ENCODE peak calls at places on chromosomes 5 and 9, in nine cellular contexts. D is NCI-H510A, E is NCI-H1417, B is Peyer's patch, W is fibroblast of mammary gland, P is activated gamma-delta T cell treated with Interleukin-2 at 50 U/mL for 16 hours, R is nucleus accumbens, Q is breast epithelium, O is NCI-H1092 treated with DMSO at 0.1 percent for 48 hours. J is an unnamed sample.
A peak's percentile ranks its signal among the peaks of the same experiment; 100 is the strongest.

GRCh38 chr5:113047234-113047633 is 70.6 kb downstream of the DCP2 start:
- DNase-seq in R (no peak), O (no peak), Q (no peak), D (no peak), B (no peak), P (no peak), E (no peak), W (no peak), J (no peak)

GRCh38 chr5:39533749-39534148 is 109.0 kb upstream of the DAB2 start:
- DNase-seq in Q (no peak), R (no peak), E (no peak), O (no peak), W (no peak), D (no peak), P (no peak), B (no peak), J (no peak)

GRCh38 chr9:122205176-122205575 is 23.6 kb downstream of the LHX6 start:
- DNase-seq in R (no peak), W (no peak), P (no peak), O (no peak), Q (no peak), E (no peak), B (no peak), D (no peak), J (no peak)

GRCh38 chr9:76904661-76905457 is 1.1 kb downstream of the PRUNE2 start:
- DNase-seq in R (no peak), D (no peak), W (peak; percentile 17), E (no peak), P (no peak), Q (no peak), O (peak; percentile 33), B (no peak), J (no peak)

GRCh38 chr9:87282477-87282991 is 215.1 kb upstream of the DAPK1 start:
- DNase-seq in E (no peak), W (no peak), Q (no peak), B (no peak), P (no peak), D (no peak), R (no peak), O (no peak), J (no peak)

GRCh38 chr5:141747152-141747640 is 65.2 kb upstream of the ARAP3 start:
- DNase-seq in O (peak; percentile 91), W (peak; percentile 49), D (peak; percentile 78), Q (peak; percentile 47), B (peak; percentile 67), P (no peak), R (peak; percentile 71), E (peak; percentile 85), J (peak; percentile 50)

GRCh38 chr9:87180846-87181245 is 233.5 kb upstream of the GAS1 start:
- DNase-seq in R (no peak), D (no peak), P (no peak), E (no peak), B (no peak), W (no peak), O (no peak), Q (no peak), J (no peak)

GRCh38 chr5:160233215-160233614 is 3.9 kb downstream of the FABP6 start:
- DNase-seq in Q (no peak), D (no peak), W (peak; percentile 2), P (no peak), E (no peak), O (no peak), R (no peak), B (no peak), J (no peak)

GRCh38 chr5:142544946-142545652 is 140.8 kb downstream of the FGF1 start:
- DNase-seq in P (no peak), O (no peak), R (no peak), D (no peak), E (no peak), W (peak; percentile 29), Q (no peak), B (no peak), J (no peak)

GRCh38 chr5:76742586-76742985 is 26.7 kb downstream of the F2R start:
- DNase-seq in P (no peak), D (no peak), W (peak; percentile 80), B (no peak), R (no peak), Q (no peak), O (no peak), E (no peak), J (no peak)

GRCh38 chr9:75488714-75489100 is 400.4 kb downstream of the OSTF1 start:
- DNase-seq in O (peak; percentile 46), R (no peak), P (no peak), Q (no peak), E (no peak), W (no peak), B (no peak), D (no peak), J (no peak)

J was measured in H1.